ENCODE peak calls at places on chromosomes 3 and 15, in five cellular contexts. K is neural progenitor cell, C is A549, V is gastrocnemius medialis, U is Caco-2. F is an unnamed sample. For H3K9me3, the result is how much of the 10 kb centered on the place peaks cover.

GRCh38 chr3:187026321-187026678 is 96.0 kb downstream of the ST6GAL1 start:
- DNase-seq in C (no peak), V (no peak), K (no peak), U (no peak), F (no peak)

GRCh38 chr3:146160233-146160963 is 586 bp downstream of the PLOD2 start:
- DNase-seq in K (peak), V (peak), U (peak), C (peak), F (peak)

GRCh38 chr3:126025862-126026261 is 56.9 kb downstream of the ROPN1B start:
- DNase-seq in C (no peak), U (no peak), K (no peak), V (no peak), F (no peak)

GRCh38 chr3:174153875-174154274 is 705.3 kb upstream of the NAALADL2 start:
- DNase-seq in U (no peak), C (no peak), V (no peak), K (no peak), F (no peak)

GRCh38 chr3:50623840-50624474 is 7.0 kb downstream of the MAPKAPK3 start:
- DNase-seq in C (no peak), U (no peak), V (peak), K (no peak), F (no peak)

GRCh38 chr3:110932515-110933095 is 139.0 kb upstream of the NECTIN3 start:
- DNase-seq in V (no peak), K (no peak), U (no peak), C (peak), F (no peak)

GRCh38 chr3:128807186-128807830 is 72.1 kb upstream of the ACAD9 start:
- DNase-seq in V (no peak), C (no peak), K (no peak), U (no peak), F (no peak)

GRCh38 chr3:177357352-177358084 is 160.2 kb upstream of the TBL1XR1 start:
- DNase-seq in C (peak), U (peak), V (peak), K (peak), F (peak)

GRCh38 chr3:176147251-176147650 is 1050.0 kb downstream of the TBL1XR1 start:
- DNase-seq in K (no peak), C (no peak), U (peak), V (no peak), F (no peak)

GRCh38 chr3:20097015-20097414 is 56.8 kb downstream of the KAT2B start:
- DNase-seq in C (no peak), U (no peak), V (no peak), K (no peak), F (no peak)

GRCh38 chr15:63677778-63678177 is 80.6 kb downstream of the FBXL22 start:
- DNase-seq in K (no peak), V (peak), U (peak), C (peak), F (peak)

GRCh38 chr15:25735550-25736384 is 127.4 kb downstream of the ATP10A start:
- DNase-seq in V (no peak), C (no peak), U (no peak), K (no peak), F (no peak)

GRCh38 chr15:99733268-99734039 is at the start of gene LYSMD4:
- DNase-seq in V (peak), C (peak), U (peak), K (peak), F (peak)

GRCh38 chr3:55704521-55704920 is 217.4 kb upstream of the WNT5A start:
- DNase-seq in K (no peak), V (no peak), C (no peak), U (no peak), F (no peak)

GRCh38 chr3:184300377-184300717 is 1.3 kb downstream of the PSMD2 start:
- DNase-seq in K (no peak), U (no peak), C (no peak), V (no peak), F (no peak)

GRCh38 chr3:52874869-52875588 is 22.3 kb downstream of the STIMATE start:
- DNase-seq in V (no peak), C (no peak), K (no peak), U (no peak), F (no peak)

GRCh38 chr3:109608574-109608973 is 271.2 kb upstream of the DPPA4 start:
- DNase-seq in U (no peak), V (no peak), K (no peak), C (no peak), F (no peak)

GRCh38 chr3:124552224-124552623 is 178.0 kb upstream of the UMPS start:
- DNase-seq in K (no peak), U (no peak), C (peak), V (no peak), F (no peak)

GRCh38 chr3:15660055-15660940 is 58.8 kb downstream of the BTD start:
- DNase-seq in K (no peak), C (no peak), U (no peak), V (no peak), F (no peak)

GRCh38 chr3:129764090-129764489 is 129.4 kb downstream of the TMCC1 start:
- DNase-seq in K (no peak), V (no peak), U (no peak), C (no peak), F (no peak)

GRCh38 chr15:78317145-78317836 is 17.9 kb upstream of the SKIC8 start:
- DNase-seq in V (no peak), K (no peak), U (peak), C (peak), F (no peak)

GRCh38 chr3:45119824-45120614 is 26.2 kb downstream of the CDCP1 start:
- DNase-seq in U (peak), C (no peak), K (no peak), V (peak), F (no peak)

GRCh38 chr15:60788514-60789091 is 309.7 kb upstream of the ICE2 start:
- DNase-seq in K (no peak), U (no peak), V (no peak), C (no peak), F (no peak)

GRCh38 chr15:34109775-34110663 is 8.1 kb downstream of the PGBD4 start:
- DNase-seq in U (peak), C (peak), V (no peak), K (peak), F (no peak)

GRCh38 chr3:190524942-190525341 is 11.1 kb downstream of the IL1RAP start:
- DNase-seq in C (no peak), K (no peak), U (no peak), V (no peak), F (no peak)

GRCh38 chr3:58049143-58049785 is 41.0 kb downstream of the FLNB start:
- DNase-seq in K (peak), V (no peak), U (peak), C (peak), F (peak)

GRCh38 chr3:127015282-127016042 is 32.5 kb downstream of the PLXNA1 start:
- DNase-seq in U (no peak), V (no peak), K (peak), C (peak), F (no peak)

GRCh38 chr3:188332085-188332484 is 178.1 kb downstream of the LPP start:
- DNase-seq in C (no peak), U (no peak), V (no peak), K (no peak), F (no peak)

GRCh38 chr3:130093741-130094391 is 12.2 kb downstream of the ALG1L2 start:
- DNase-seq in V (no peak), K (peak), C (no peak), U (no peak), F (no peak)

GRCh38 chr15:97126556-97127233 is 796.2 kb downstream of the NR2F2 start:
- DNase-seq in V (no peak), K (no peak), U (peak), C (no peak), F (no peak)

GRCh38 chr3:66196633-66197032 is 24.2 kb upstream of the SLC25A26 start:
- DNase-seq in U (no peak), K (no peak), V (no peak), C (no peak), F (no peak)

GRCh38 chr15:88256261-88257230 is at the start of gene NTRK3:
- DNase-seq in C (peak), U (no peak), V (no peak), K (peak), F (no peak)

GRCh38 chr3:70501596-70501995 is 189.2 kb upstream of the MDFIC2 start:
- DNase-seq in V (no peak), C (no peak), K (no peak), U (no peak), F (no peak)

GRCh38 chr3:45043715-45044299 is 17.7 kb downstream of the CLEC3B start:
- DNase-seq in V (no peak), K (peak), U (no peak), C (peak), F (no peak)

GRCh38 chr15:32870240-32871033 is 152.6 kb downstream of the GREM1 start:
- DNase-seq in U (no peak), C (no peak), K (no peak), V (no peak), F (no peak)

GRCh38 chr15:36458406-36458805 is 121.0 kb upstream of the CDIN1 start:
- DNase-seq in K (no peak), U (no peak), V (no peak), C (no peak), F (no peak)

GRCh38 chr3:187693431-187693830 is 8.9 kb downstream of the RTP2 start:
- DNase-seq in U (no peak), K (no peak), C (no peak), V (no peak), F (no peak)

GRCh38 chr3:61250784-61251173 is 473 bp downstream of the FHIT start:
- DNase-seq in C (peak), K (peak), U (peak), V (peak), F (no peak)

GRCh38 chr15:68637755-68638405 is 59.1 kb downstream of the CORO2B start:
- DNase-seq in K (no peak), V (peak), U (no peak), C (no peak), F (peak)

GRCh38 chr3:76442374-76442915 is 597.5 kb upstream of the ROBO2 start:
- DNase-seq in U (no peak), C (no peak), V (no peak), K (no peak), F (no peak)
- H3K9me3 ChIP-seq in U (under half), C (under half), V (under half), K (under half), F (under half)

DNA sequence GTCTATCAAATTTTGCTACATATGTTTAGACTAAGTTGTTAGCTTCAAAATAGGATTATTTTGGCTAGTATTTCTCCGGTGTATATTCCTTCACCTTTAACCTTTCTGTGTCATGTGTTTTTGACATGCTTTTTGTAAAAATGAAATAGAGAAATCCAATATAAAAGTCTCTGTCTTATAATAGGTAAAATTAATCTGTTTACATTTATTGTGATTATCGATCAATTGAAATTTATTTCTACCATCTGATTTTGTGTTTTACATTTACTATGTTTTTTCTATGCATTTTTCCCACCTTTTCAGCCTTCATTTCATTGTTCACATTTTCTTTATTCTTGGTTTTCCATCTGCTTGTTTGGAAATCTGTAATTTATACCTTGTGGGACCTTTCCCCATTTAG is 11.7 kb upstream of the LHFPL4 start:
- DNase-seq in K (no peak), V (no peak), C (no peak), U (no peak), F (no peak)
- H3K9me3 ChIP-seq in K (under half), V (under half), C (under half), U (under half), F (under half)

GRCh38 chr3:73433079-73433478 is 191.7 kb downstream of the PDZRN3 start:
- DNase-seq in C (no peak), K (no peak), V (no peak), U (no peak), F (no peak)
- H3K9me3 ChIP-seq in C (under half), K (under half), V (under half), U (under half), F (under half)

GRCh38 chr15:71820127-71820526 is 9.8 kb downstream of the NR2E3 start:
- DNase-seq in U (no peak), K (no peak), C (no peak), V (no peak), F (no peak)

GRCh38 chr15:71821547-71822129 is 11.3 kb downstream of the NR2E3 start:
- DNase-seq in K (no peak), C (no peak), U (no peak), V (no peak), F (no peak)

GRCh38 chr15:71826196-71826595 is 15.8 kb downstream of the NR2E3 start:
- DNase-seq in U (no peak), K (peak), C (no peak), V (no peak), F (no peak)

GRCh38 chr15:71822890-71823289 is 12.5 kb downstream of the NR2E3 start:
- DNase-seq in V (no peak), U (no peak), C (no peak), K (no peak), F (no peak)

DNA sequence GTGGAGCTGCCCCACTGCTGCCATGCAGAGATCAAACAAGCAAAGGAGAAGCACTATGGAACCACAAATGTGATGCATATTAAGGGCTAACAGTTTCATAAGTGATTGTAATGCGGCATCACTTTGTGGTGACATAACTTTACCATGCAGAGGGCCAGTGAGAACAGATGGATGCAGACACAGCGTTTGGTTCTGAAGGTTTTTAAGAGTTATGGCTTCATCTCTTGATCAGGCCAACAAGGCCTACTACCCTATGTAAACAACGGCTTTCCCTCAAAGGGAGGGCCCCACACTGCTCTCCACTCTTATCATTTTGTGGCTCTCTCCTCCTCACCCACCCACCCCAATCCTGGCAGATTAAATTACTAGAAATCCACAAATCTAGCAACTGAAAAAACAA is 13.4 kb downstream of the NR2E3 start:
- DNase-seq in U (no peak), C (no peak), K (no peak), V (no peak), F (no peak)
- H3K9me3 ChIP-seq in U (under half), C (half or more), K (under half), V (under half), F (under half)

F was measured in right atrium auricular region.